ENCODE peak calls at places on chromosomes 1 and 21, in five cellular contexts. One of them, this sample, is unnamed.

GRCh38 chr1:65344171-65344570 is 34.8 kb downstream of the DNAJC6 start:
- DNase-seq in AG09319: no peak
- DNase-seq in NCI-H69: peak
- DNase-seq in tibial artery: no peak
- DNase-seq in naive thymus-derived CD8-positive, alpha-beta T cell: no peak
- DNase-seq in this sample: no peak

GRCh38 chr1:2468041-2468472 is 8.0 kb upstream of the PLCH2 start:
- DNase-seq in AG09319: no peak
- DNase-seq in NCI-H69: no peak
- DNase-seq in tibial artery: no peak
- DNase-seq in naive thymus-derived CD8-positive, alpha-beta T cell: peak
- DNase-seq in this sample: no peak

GRCh38 chr1:66542314-66542713 is 8.4 kb downstream of the SGIP1 start:
- DNase-seq in AG09319: no peak
- DNase-seq in NCI-H69: peak
- DNase-seq in tibial artery: no peak
- DNase-seq in naive thymus-derived CD8-positive, alpha-beta T cell: no peak
- DNase-seq in this sample: no peak

GRCh38 chr1:33815061-33815460 is 48.8 kb upstream of the HMGB4 start:
- DNase-seq in AG09319: peak
- DNase-seq in NCI-H69: no peak
- DNase-seq in tibial artery: no peak
- DNase-seq in naive thymus-derived CD8-positive, alpha-beta T cell: no peak
- DNase-seq in this sample: no peak

GRCh38 chr1:36204347-36204909 is 19.8 kb upstream of the THRAP3 start:
- DNase-seq in AG09319: no peak
- DNase-seq in NCI-H69: no peak
- DNase-seq in tibial artery: peak
- DNase-seq in naive thymus-derived CD8-positive, alpha-beta T cell: no peak
- DNase-seq in this sample: no peak

GRCh38 chr21:42790520-42790919 is 88.8 kb downstream of the WDR4 start:
- DNase-seq in AG09319: no peak
- DNase-seq in NCI-H69: no peak
- DNase-seq in tibial artery: no peak
- DNase-seq in naive thymus-derived CD8-positive, alpha-beta T cell: no peak
- DNase-seq in this sample: no peak

GRCh38 chr1:245512980-245513578 is 358.3 kb downstream of the KIF26B start:
- DNase-seq in AG09319: no peak
- DNase-seq in NCI-H69: peak
- DNase-seq in tibial artery: no peak
- DNase-seq in naive thymus-derived CD8-positive, alpha-beta T cell: no peak
- DNase-seq in this sample: peak

GRCh38 chr21:15908187-15908586 is 178.4 kb downstream of the USP25 start:
- DNase-seq in AG09319: no peak
- DNase-seq in NCI-H69: no peak
- DNase-seq in tibial artery: no peak
- DNase-seq in naive thymus-derived CD8-positive, alpha-beta T cell: no peak
- DNase-seq in this sample: peak

GRCh38 chr1:184425449-184426277 is 38.8 kb downstream of the C1orf21 start:
- DNase-seq in AG09319: no peak
- DNase-seq in NCI-H69: no peak
- DNase-seq in tibial artery: no peak
- DNase-seq in naive thymus-derived CD8-positive, alpha-beta T cell: no peak
- DNase-seq in this sample: no peak

GRCh38 chr1:83860506-83861221 is 138.3 kb downstream of the TTLL7 start:
- DNase-seq in AG09319: no peak
- DNase-seq in NCI-H69: no peak
- DNase-seq in tibial artery: peak
- DNase-seq in naive thymus-derived CD8-positive, alpha-beta T cell: peak
- DNase-seq in this sample: peak

GRCh38 chr1:62918706-62919105 is 134.8 kb downstream of the ATG4C start:
- DNase-seq in AG09319: no peak
- DNase-seq in NCI-H69: no peak
- DNase-seq in tibial artery: no peak
- DNase-seq in naive thymus-derived CD8-positive, alpha-beta T cell: no peak
- DNase-seq in this sample: no peak

GRCh38 chr21:24179110-24179509 is 1428.2 kb downstream of the MRPL39 start:
- DNase-seq in AG09319: no peak
- DNase-seq in NCI-H69: no peak
- DNase-seq in tibial artery: no peak
- DNase-seq in naive thymus-derived CD8-positive, alpha-beta T cell: no peak
- DNase-seq in this sample: no peak

GRCh38 chr1:179786815-179787736 is 44.0 kb downstream of the FAM163A start:
- DNase-seq in AG09319: no peak
- DNase-seq in NCI-H69: peak
- DNase-seq in tibial artery: no peak
- DNase-seq in naive thymus-derived CD8-positive, alpha-beta T cell: no peak
- DNase-seq in this sample: no peak

GRCh38 chr1:205301842-205302588 is 19.5 kb downstream of the NUAK2 start:
- DNase-seq in AG09319: no peak
- DNase-seq in NCI-H69: no peak
- DNase-seq in tibial artery: no peak
- DNase-seq in naive thymus-derived CD8-positive, alpha-beta T cell: no peak
- DNase-seq in this sample: no peak

GRCh38 chr1:111251570-111251969 is 24.1 kb downstream of the CHI3L2 start:
- DNase-seq in AG09319: no peak
- DNase-seq in NCI-H69: no peak
- DNase-seq in tibial artery: no peak
- DNase-seq in naive thymus-derived CD8-positive, alpha-beta T cell: peak
- DNase-seq in this sample: peak

GRCh38 chr1:160777486-160778089 is 18.4 kb upstream of the LY9 start:
- DNase-seq in AG09319: no peak
- DNase-seq in NCI-H69: peak
- DNase-seq in tibial artery: no peak
- DNase-seq in naive thymus-derived CD8-positive, alpha-beta T cell: peak
- DNase-seq in this sample: peak

GRCh38 chr1:178694923-178695525 is 30.0 kb upstream of the RALGPS2 start:
- DNase-seq in AG09319: no peak
- DNase-seq in NCI-H69: no peak
- DNase-seq in tibial artery: no peak
- DNase-seq in naive thymus-derived CD8-positive, alpha-beta T cell: no peak
- DNase-seq in this sample: no peak

GRCh38 chr1:79006564-79006963 is at the start of gene ADGRL4:
- DNase-seq in AG09319: peak
- DNase-seq in NCI-H69: no peak
- DNase-seq in tibial artery: peak
- DNase-seq in naive thymus-derived CD8-positive, alpha-beta T cell: no peak
- DNase-seq in this sample: no peak

GRCh38 chr1:204337583-204337982 is 22.1 kb downstream of the PLEKHA6 start:
- DNase-seq in AG09319: no peak
- DNase-seq in NCI-H69: no peak
- DNase-seq in tibial artery: no peak
- DNase-seq in naive thymus-derived CD8-positive, alpha-beta T cell: no peak
- DNase-seq in this sample: no peak

GRCh38 chr21:15522148-15522547 is 207.6 kb upstream of the USP25 start:
- DNase-seq in AG09319: no peak
- DNase-seq in NCI-H69: no peak
- DNase-seq in tibial artery: no peak
- DNase-seq in naive thymus-derived CD8-positive, alpha-beta T cell: no peak
- DNase-seq in this sample: no peak

GRCh38 chr1:230243583-230244377 is 176.7 kb downstream of the GALNT2 start:
- DNase-seq in AG09319: no peak
- DNase-seq in NCI-H69: no peak
- DNase-seq in tibial artery: no peak
- DNase-seq in naive thymus-derived CD8-positive, alpha-beta T cell: no peak
- DNase-seq in this sample: no peak

GRCh38 chr1:93649231-93649630 is 32.4 kb downstream of the BCAR3 start:
- DNase-seq in AG09319: no peak
- DNase-seq in NCI-H69: no peak
- DNase-seq in tibial artery: no peak
- DNase-seq in naive thymus-derived CD8-positive, alpha-beta T cell: no peak
- DNase-seq in this sample: no peak

GRCh38 chr21:34204481-34205439 is 131.4 kb downstream of the MRPS6 start:
- DNase-seq in AG09319: no peak
- DNase-seq in NCI-H69: peak
- DNase-seq in tibial artery: no peak
- DNase-seq in naive thymus-derived CD8-positive, alpha-beta T cell: no peak
- DNase-seq in this sample: peak

GRCh38 chr1:236315092-236315491 is 33.3 kb upstream of the ERO1B start:
- DNase-seq in AG09319: no peak
- DNase-seq in NCI-H69: no peak
- DNase-seq in tibial artery: no peak
- DNase-seq in naive thymus-derived CD8-positive, alpha-beta T cell: no peak
- DNase-seq in this sample: no peak

GRCh38 chr1:30929135-30929889 is 20.8 kb upstream of the SDC3 start:
- DNase-seq in AG09319: no peak
- DNase-seq in NCI-H69: peak
- DNase-seq in tibial artery: no peak
- DNase-seq in naive thymus-derived CD8-positive, alpha-beta T cell: peak
- DNase-seq in this sample: peak

GRCh38 chr1:23525558-23526174 is 5.4 kb downstream of the E2F2 start:
- DNase-seq in AG09319: no peak
- DNase-seq in NCI-H69: peak
- DNase-seq in tibial artery: no peak
- DNase-seq in naive thymus-derived CD8-positive, alpha-beta T cell: no peak
- DNase-seq in this sample: no peak

GRCh38 chr1:2587071-2587859 is 688 bp downstream of the PRXL2B start:
- DNase-seq in AG09319: no peak
- DNase-seq in NCI-H69: peak
- DNase-seq in tibial artery: no peak
- DNase-seq in naive thymus-derived CD8-positive, alpha-beta T cell: no peak
- DNase-seq in this sample: no peak

GRCh38 chr21:41142051-41142795 is 25.7 kb upstream of the BACE2 start:
- DNase-seq in AG09319: no peak
- DNase-seq in NCI-H69: peak
- DNase-seq in tibial artery: peak
- DNase-seq in naive thymus-derived CD8-positive, alpha-beta T cell: no peak
- DNase-seq in this sample: no peak

This sample was measured in SK-MEL-5.